ENCODE peak calls at places on chromosomes 1 and 21, in ten cellular contexts. U is lower leg skin, B is neural progenitor cell, M is prostate gland, W is upper lobe of right lung, I is Calu3, V is fibroblast of mammary gland, N is RWPE1, T is body of pancreas, G is AG10803. Q is an unnamed sample.
A peak's percentile ranks its signal among the peaks of the same experiment; 100 is the strongest.

GRCh38 chr21:30268608-30269197 is 14.0 kb downstream of the KRTAP24-1 start:
- DNase-seq in U (no peak), T (no peak), I (no peak), M (no peak), N (no peak), W (no peak), B (peak; percentile 71), G (no peak), V (peak; percentile 11), Q (no peak)

GRCh38 chr1:209926045-209926444 is 12.0 kb upstream of the SYT14 start:
- DNase-seq in B (no peak), I (no peak), V (peak; percentile 77), T (no peak), U (no peak), G (peak; percentile 88), W (no peak), N (peak; percentile 26), M (no peak), Q (no peak)

GRCh38 chr1:111513410-111514020 is 10.1 kb upstream of the ADORA3 start:
- DNase-seq in V (no peak), N (no peak), G (no peak), W (no peak), M (no peak), U (no peak), I (no peak), T (no peak), B (no peak), Q (no peak)

GRCh38 chr1:22673486-22674409 is 20.7 kb downstream of the C1QB start:
- DNase-seq in V (peak; percentile 62), W (no peak), N (peak; percentile 61), B (peak; percentile 93), T (peak; percentile 47), U (no peak), I (peak; percentile 58), M (no peak), G (peak; percentile 58), Q (peak; percentile 84)

GRCh38 chr21:27300770-27301169 is 333.9 kb upstream of the ADAMTS5 start:
- DNase-seq in G (peak; percentile 89), V (peak; percentile 82), N (no peak), B (no peak), U (no peak), T (no peak), M (no peak), I (no peak), W (no peak), Q (no peak)

GRCh38 chr1:60149254-60149653 is 75.7 kb upstream of the C1orf87 start:
- DNase-seq in T (peak; percentile 67), I (peak; percentile 20), V (no peak), G (no peak), W (peak; percentile 57), M (peak; percentile 71), N (no peak), B (no peak), U (no peak), Q (no peak)

GRCh38 chr1:225461533-225462428 is 33.9 kb upstream of the LBR start:
- DNase-seq in U (no peak), T (no peak), B (no peak), I (no peak), M (no peak), N (no peak), G (peak; percentile 37), W (no peak), V (no peak), Q (no peak)

GRCh38 chr1:207311888-207312603 is 9.4 kb upstream of the CD55 start:
- DNase-seq in U (no peak), N (no peak), V (no peak), W (no peak), M (no peak), T (no peak), I (peak; percentile 52), B (no peak), G (no peak), Q (no peak)

GRCh38 chr1:191702124-191702523 is 456.1 kb upstream of the RGS18 start:
- DNase-seq in I (no peak), T (no peak), V (no peak), W (no peak), B (no peak), N (no peak), U (no peak), M (no peak), G (no peak), Q (no peak)

GRCh38 chr1:25616080-25616931 is at the start of gene MAN1C1:
- DNase-seq in M (peak; percentile 78), W (peak; percentile 95), I (peak; percentile 87), B (peak; percentile 99), G (peak; percentile 62), N (peak; percentile 91), V (peak; percentile 61), T (peak; percentile 87), U (peak; percentile 68), Q (peak; percentile 90)

GRCh38 chr1:95193591-95193990 is 40.4 kb upstream of the RWDD3 start:
- DNase-seq in I (no peak), V (no peak), N (no peak), T (no peak), M (no peak), B (no peak), W (no peak), U (no peak), G (no peak), Q (no peak)

GRCh38 chr1:217089239-217090014 is 366.2 kb upstream of the ESRRG start:
- DNase-seq in N (peak; percentile 34), I (peak; percentile 42), U (no peak), G (no peak), M (peak; percentile 51), T (peak; percentile 56), V (peak; percentile 15), B (peak; percentile 63), W (no peak), Q (peak; percentile 20)

GRCh38 chr1:217090073-217090911 is 367.1 kb upstream of the ESRRG start:
- DNase-seq in M (no peak), T (no peak), V (no peak), I (no peak), U (no peak), B (peak; percentile 12), N (no peak), W (no peak), G (no peak), Q (no peak)

GRCh38 chr1:217088521-217089221 is 365.4 kb upstream of the ESRRG start:
- DNase-seq in W (no peak), N (no peak), V (no peak), G (peak; percentile 2), I (no peak), T (no peak), M (no peak), U (no peak), B (peak; percentile 22), Q (no peak)

GRCh38 chr1:217095050-217095622 is 371.9 kb upstream of the ESRRG start:
- DNase-seq in U (no peak), B (no peak), V (no peak), N (no peak), M (no peak), G (no peak), T (peak; percentile 6), W (no peak), I (no peak), Q (no peak)

GRCh38 chr1:217091601-217092000 is 368.4 kb upstream of the ESRRG start:
- DNase-seq in W (no peak), I (no peak), M (no peak), V (no peak), G (no peak), N (no peak), U (no peak), T (no peak), B (no peak), Q (no peak)
- TF ChIP-seq CTCF in W (no peak), I (no peak), M (no peak), V (no peak), G (no peak), N (no peak), U (no peak), T (no peak), B (no peak), Q (no peak)

GRCh38 chr1:38892976-38893375 is 11.6 kb upstream of the GJA9 start:
- DNase-seq in M (no peak), V (no peak), W (no peak), G (no peak), U (no peak), N (no peak), T (no peak), I (no peak), B (no peak), Q (no peak)

GRCh38 chr1:38888423-38889333 is 7.3 kb upstream of the GJA9 start:
- DNase-seq in T (no peak), B (no peak), W (no peak), G (no peak), V (no peak), M (no peak), N (no peak), I (no peak), U (no peak), Q (no peak)

GRCh38 chr1:38889589-38889988 is 8.2 kb upstream of the GJA9 start:
- DNase-seq in U (no peak), W (no peak), G (no peak), I (no peak), V (no peak), T (no peak), N (no peak), M (no peak), B (no peak), Q (no peak)

GRCh38 chr1:38896169-38896568 is 14.8 kb upstream of the GJA9 start:
- DNase-seq in N (no peak), B (no peak), G (no peak), V (no peak), W (no peak), U (no peak), I (no peak), T (no peak), M (no peak), Q (no peak)

DNA sequence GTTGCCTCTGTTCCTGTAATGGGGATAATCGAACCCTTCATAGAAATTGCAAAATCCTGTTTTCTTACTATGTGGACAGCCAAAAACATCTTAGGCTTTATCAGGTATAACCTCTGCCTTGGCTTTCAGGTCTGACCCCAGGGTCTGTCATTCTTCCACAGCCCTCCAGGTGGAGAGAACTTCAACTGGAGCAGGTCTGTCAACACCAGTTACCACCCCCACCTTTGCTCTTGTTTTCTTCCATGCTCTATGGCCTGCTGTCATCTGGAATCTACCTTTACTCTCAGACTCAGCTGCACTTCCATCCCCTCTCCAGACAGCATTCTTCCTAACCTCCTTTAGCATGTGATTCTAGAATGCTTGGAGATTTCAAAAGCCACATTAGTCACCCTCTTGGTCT is 10.4 kb upstream of the GJA9 start:
- DNase-seq in W (no peak), I (no peak), G (no peak), N (peak; percentile 20), B (peak; percentile 24), T (no peak), M (no peak), V (no peak), U (no peak), Q (no peak)
- TF ChIP-seq CTCF in W (no peak), I (no peak), G (no peak), N (no peak), B (peak; percentile 13), T (no peak), M (no peak), V (peak; percentile 7), U (no peak), Q (peak; percentile 23)

GRCh38 chr1:42690477-42691156 is 8.4 kb downstream of the YBX1 start:
- DNase-seq in B (no peak), I (no peak), W (no peak), N (no peak), V (no peak), U (no peak), M (no peak), G (no peak), T (peak; percentile 14), Q (no peak)
- TF ChIP-seq CTCF in B (peak; percentile 19), I (no peak), W (peak; percentile 21), N (no peak), V (peak; percentile 4), U (no peak), M (no peak), G (no peak), T (peak; percentile 7), Q (no peak)

GRCh38 chr1:54972436-54972835 is 8.0 kb upstream of the TMEM61 start:
- DNase-seq in W (no peak), B (no peak), M (no peak), V (no peak), G (no peak), N (no peak), T (no peak), U (no peak), I (no peak), Q (no peak)
- TF ChIP-seq CTCF in W (no peak), B (no peak), M (no peak), V (no peak), G (no peak), N (no peak), T (no peak), U (no peak), I (no peak), Q (no peak)

Q was measured in neural crest cell.